ENCODE peak calls at places on chromosomes 16 and 17, in four cellular contexts. One of them, this sample, is unnamed. For H3K36me3 and H3K4me1, the result is how much of the 10 kb centered on the place peaks cover.

GRCh38 chr17:7887482-7888183 is 956 bp upstream of the CHD3 start:
- DNase-seq in stomach: peak
- DNase-seq in K562: peak
- DNase-seq in breast epithelium: peak
- DNase-seq in this sample: peak

GRCh38 chr17:4064366-4064765 is 78.5 kb downstream of the ZZEF1 start:
- DNase-seq in stomach: no peak
- DNase-seq in K562: no peak
- DNase-seq in breast epithelium: no peak
- DNase-seq in this sample: peak

GRCh38 chr17:31202968-31203367 is 94.1 kb downstream of the OMG start:
- DNase-seq in stomach: no peak
- DNase-seq in K562: no peak
- DNase-seq in breast epithelium: no peak
- DNase-seq in this sample: no peak

GRCh38 chr16:48054881-48055601 is 100.8 kb downstream of the ABCC12 start:
- DNase-seq in stomach: peak
- DNase-seq in K562: peak
- DNase-seq in breast epithelium: peak
- DNase-seq in this sample: peak

GRCh38 chr17:59561042-59561441 is 4.4 kb upstream of the DHX40 start:
- DNase-seq in stomach: no peak
- DNase-seq in K562: no peak
- DNase-seq in breast epithelium: no peak
- DNase-seq in this sample: peak

GRCh38 chr16:11255737-11256656 is at the start of gene SOCS1:
- DNase-seq in stomach: peak
- DNase-seq in K562: peak
- DNase-seq in breast epithelium: peak
- DNase-seq in this sample: peak

GRCh38 chr16:27677300-27677699 is 127.4 kb downstream of the KATNIP start:
- DNase-seq in stomach: no peak
- DNase-seq in K562: no peak
- DNase-seq in breast epithelium: no peak
- DNase-seq in this sample: no peak

GRCh38 chr16:11020792-11021440 is 76.6 kb downstream of the CLEC16A start:
- DNase-seq in stomach: no peak
- DNase-seq in K562: no peak
- DNase-seq in breast epithelium: no peak
- DNase-seq in this sample: peak

GRCh38 chr16:17409894-17410293 is 60.9 kb downstream of the XYLT1 start:
- DNase-seq in stomach: no peak
- DNase-seq in K562: no peak
- DNase-seq in breast epithelium: no peak
- DNase-seq in this sample: no peak

GRCh38 chr17:76867578-76868175 is 527 bp upstream of the MGAT5B start:
- DNase-seq in stomach: no peak
- DNase-seq in K562: no peak
- DNase-seq in breast epithelium: no peak
- DNase-seq in this sample: peak

GRCh38 chr16:27335349-27336052 is 21.7 kb downstream of the IL4R start:
- DNase-seq in stomach: no peak
- DNase-seq in K562: no peak
- DNase-seq in breast epithelium: no peak
- DNase-seq in this sample: no peak

GRCh38 chr17:45096141-45096540 is 35.0 kb downstream of the NMT1 start:
- DNase-seq in stomach: no peak
- DNase-seq in K562: no peak
- DNase-seq in breast epithelium: no peak
- DNase-seq in this sample: peak

GRCh38 chr16:79599256-79599836 is 1.2 kb downstream of the MAF start:
- DNase-seq in stomach: no peak
- DNase-seq in K562: no peak
- DNase-seq in breast epithelium: no peak
- DNase-seq in this sample: no peak

GRCh38 chr16:65099607-65100006 is 22.3 kb downstream of the CDH11 start:
- DNase-seq in stomach: no peak
- DNase-seq in K562: no peak
- DNase-seq in breast epithelium: no peak
- DNase-seq in this sample: no peak
- H3K36me3 ChIP-seq in stomach: under half
- H3K36me3 ChIP-seq in K562: under half
- H3K36me3 ChIP-seq in breast epithelium: under half
- H3K36me3 ChIP-seq in this sample: under half

DNA sequence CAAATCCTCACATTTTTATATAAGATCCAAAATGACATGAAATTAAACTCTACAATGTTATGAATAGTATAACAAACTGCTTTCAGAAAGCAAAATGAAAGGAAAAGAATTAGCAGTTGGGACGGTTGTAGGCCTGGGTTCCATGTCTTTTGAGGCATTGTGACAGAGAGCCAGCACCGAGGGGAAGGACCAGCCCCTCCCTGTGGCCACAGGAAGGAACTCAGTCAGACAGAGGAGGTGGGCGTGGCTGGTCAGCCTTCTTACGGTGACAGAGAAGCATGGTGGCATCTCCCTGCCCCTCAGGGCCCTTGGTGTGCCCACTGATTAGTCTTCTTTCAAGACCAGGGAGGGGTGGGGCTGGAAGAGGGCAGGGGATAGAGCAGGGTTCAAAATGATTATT is 5.7 kb downstream of the ZNF319 start:
- DNase-seq in stomach: peak
- DNase-seq in K562: peak
- DNase-seq in breast epithelium: no peak
- DNase-seq in this sample: peak
- TF ChIP-seq CTCF in stomach: peak
- TF ChIP-seq CTCF in K562: peak
- TF ChIP-seq CTCF in breast epithelium: no peak
- TF ChIP-seq CTCF in this sample: peak

GRCh38 chr17:40312893-40313659 is 4.1 kb downstream of the RARA start:
- DNase-seq in stomach: no peak
- DNase-seq in K562: no peak
- DNase-seq in breast epithelium: no peak
- DNase-seq in this sample: no peak

GRCh38 chr17:40311575-40311974 is 2.6 kb downstream of the RARA start:
- DNase-seq in stomach: peak
- DNase-seq in K562: no peak
- DNase-seq in breast epithelium: peak
- DNase-seq in this sample: peak

GRCh38 chr17:40313660-40314556 is 4.9 kb downstream of the RARA start:
- DNase-seq in stomach: no peak
- DNase-seq in K562: no peak
- DNase-seq in breast epithelium: no peak
- DNase-seq in this sample: no peak

GRCh38 chr17:40310882-40311391 is 2.0 kb downstream of the RARA start:
- DNase-seq in stomach: no peak
- DNase-seq in K562: no peak
- DNase-seq in breast epithelium: peak
- DNase-seq in this sample: peak

DNA sequence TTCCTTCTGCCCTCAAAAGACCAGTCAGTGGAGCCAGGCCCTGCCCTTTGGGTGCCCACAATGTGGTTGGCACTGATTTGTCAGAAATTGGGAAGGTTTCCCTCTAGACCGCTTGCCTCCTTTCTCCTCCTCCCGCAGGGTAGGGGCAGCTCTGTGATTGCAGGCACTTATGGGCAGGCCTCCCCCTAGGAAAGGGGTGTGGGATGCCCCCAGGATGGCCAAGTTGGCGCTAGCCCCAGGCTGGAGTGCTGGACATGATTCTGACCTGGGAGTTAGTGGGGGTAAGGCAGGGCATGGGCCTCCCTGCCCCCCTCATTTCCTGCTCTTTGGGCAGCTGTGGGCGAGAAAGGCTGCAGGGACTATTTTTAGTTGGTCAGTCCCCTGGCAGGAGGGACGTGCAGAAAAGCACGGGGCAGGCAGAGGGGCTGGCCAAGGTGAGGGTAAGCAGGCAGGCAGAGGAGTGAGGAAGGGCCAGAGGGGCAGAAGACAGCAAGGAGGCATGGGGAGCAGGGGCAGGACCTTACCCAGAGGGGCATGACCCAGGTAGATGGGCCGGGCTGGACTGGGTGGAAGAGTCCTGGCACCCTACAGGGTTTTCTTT is 3.3 kb downstream of the RARA start:
- DNase-seq in stomach: no peak
- DNase-seq in K562: no peak
- DNase-seq in breast epithelium: no peak
- DNase-seq in this sample: no peak
- H3K4me1 ChIP-seq in stomach: half or more
- H3K4me1 ChIP-seq in K562: under half
- H3K4me1 ChIP-seq in breast epithelium: under half
- H3K4me1 ChIP-seq in this sample: half or more

GRCh38 chr17:63816669-63817068 is 10.6 kb upstream of the PSMC5 start:
- DNase-seq in stomach: no peak
- DNase-seq in K562: no peak
- DNase-seq in breast epithelium: no peak
- DNase-seq in this sample: no peak
- H3K36me3 ChIP-seq in stomach: half or more
- H3K36me3 ChIP-seq in K562: half or more
- H3K36me3 ChIP-seq in breast epithelium: under half
- H3K36me3 ChIP-seq in this sample: half or more

DNA sequence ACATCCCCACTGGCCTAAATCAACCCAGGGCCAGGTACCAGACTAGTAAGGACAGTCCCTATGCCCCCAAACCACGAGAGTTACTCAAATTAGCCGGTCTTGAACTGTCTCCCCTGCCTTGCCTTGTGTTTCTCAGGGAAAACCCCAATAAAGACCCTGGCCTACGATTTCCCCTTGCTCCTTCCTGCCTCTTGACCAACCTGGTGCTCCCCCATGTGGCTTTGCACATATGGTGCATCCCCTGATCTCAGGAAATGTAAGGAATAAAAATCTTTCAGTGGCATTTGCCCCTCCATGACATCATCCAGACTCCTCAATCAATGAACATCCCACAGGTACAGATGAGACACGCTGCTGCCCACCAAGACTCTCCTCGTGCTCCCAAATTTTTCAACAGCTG is 87.9 kb downstream of the ZNF18 start:
- DNase-seq in stomach: no peak
- DNase-seq in K562: no peak
- DNase-seq in breast epithelium: no peak
- DNase-seq in this sample: no peak
- TF ChIP-seq CTCF in stomach: no peak
- TF ChIP-seq CTCF in K562: peak
- TF ChIP-seq CTCF in breast epithelium: no peak
- TF ChIP-seq CTCF in this sample: no peak

GRCh38 chr17:81832608-81833159 is 407 bp downstream of the MCRIP1 start:
- DNase-seq in stomach: no peak
- DNase-seq in K562: peak
- DNase-seq in breast epithelium: peak
- DNase-seq in this sample: no peak

GRCh38 chr17:81833921-81834830 is 674 bp downstream of the PPP1R27 start:
- DNase-seq in stomach: no peak
- DNase-seq in K562: no peak
- DNase-seq in breast epithelium: no peak
- DNase-seq in this sample: no peak

GRCh38 chr17:81834831-81835267 is at the start of gene PPP1R27:
- DNase-seq in stomach: no peak
- DNase-seq in K562: peak
- DNase-seq in breast epithelium: no peak
- DNase-seq in this sample: no peak

GRCh38 chr17:81831957-81832607 is 1.0 kb downstream of the MCRIP1 start:
- DNase-seq in stomach: no peak
- DNase-seq in K562: no peak
- DNase-seq in breast epithelium: no peak
- DNase-seq in this sample: no peak

DNA sequence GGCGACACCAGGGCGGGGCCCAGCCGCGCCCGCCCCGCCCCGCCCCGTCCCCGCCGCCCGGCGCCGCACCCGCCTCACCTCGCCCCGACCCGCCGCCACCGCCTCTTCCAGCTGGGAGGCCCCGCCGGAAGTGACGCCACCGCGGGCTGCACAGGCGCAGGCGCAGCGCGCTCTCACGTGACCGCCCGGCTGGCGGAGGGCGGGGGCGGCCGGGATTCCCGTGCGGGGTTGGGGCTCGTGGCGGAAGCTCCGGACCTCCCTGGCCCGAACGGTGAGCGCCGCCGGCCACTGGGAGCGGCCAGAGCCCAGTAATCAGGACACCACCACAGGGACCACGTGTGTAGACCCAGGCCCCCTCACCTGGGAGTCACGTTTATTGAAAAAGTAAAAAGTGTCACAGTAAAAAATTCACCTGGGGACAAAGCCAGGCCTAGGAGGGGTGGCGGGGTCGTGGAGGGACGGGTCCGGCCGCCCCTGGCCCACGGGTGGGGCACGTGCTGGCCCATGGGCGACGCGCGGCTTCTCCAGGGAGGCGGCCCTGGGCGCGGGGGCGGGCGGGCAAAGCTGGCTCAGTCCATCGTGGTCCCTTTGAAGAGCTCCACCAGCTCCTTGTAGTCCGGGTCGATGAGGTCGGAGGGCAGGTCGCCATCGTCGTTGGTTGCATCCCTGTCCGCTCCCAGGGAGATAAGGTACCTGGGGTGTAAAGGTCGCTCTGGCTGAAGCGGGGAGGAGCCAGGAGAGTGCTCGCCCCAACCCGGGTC is at the start of gene MCRIP1:
- DNase-seq in stomach: peak
- DNase-seq in K562: peak
- DNase-seq in breast epithelium: peak
- DNase-seq in this sample: peak
- H3K4me1 ChIP-seq in stomach: under half
- H3K4me1 ChIP-seq in K562: under half
- H3K4me1 ChIP-seq in breast epithelium: under half
- H3K4me1 ChIP-seq in this sample: under half

GRCh38 chr16:81896902-81897301 is 114.4 kb downstream of the SDR42E1 start:
- DNase-seq in stomach: no peak
- DNase-seq in K562: no peak
- DNase-seq in breast epithelium: no peak
- DNase-seq in this sample: no peak
- H3K36me3 ChIP-seq in stomach: under half
- H3K36me3 ChIP-seq in K562: under half
- H3K36me3 ChIP-seq in breast epithelium: under half
- H3K36me3 ChIP-seq in this sample: under half

DNA sequence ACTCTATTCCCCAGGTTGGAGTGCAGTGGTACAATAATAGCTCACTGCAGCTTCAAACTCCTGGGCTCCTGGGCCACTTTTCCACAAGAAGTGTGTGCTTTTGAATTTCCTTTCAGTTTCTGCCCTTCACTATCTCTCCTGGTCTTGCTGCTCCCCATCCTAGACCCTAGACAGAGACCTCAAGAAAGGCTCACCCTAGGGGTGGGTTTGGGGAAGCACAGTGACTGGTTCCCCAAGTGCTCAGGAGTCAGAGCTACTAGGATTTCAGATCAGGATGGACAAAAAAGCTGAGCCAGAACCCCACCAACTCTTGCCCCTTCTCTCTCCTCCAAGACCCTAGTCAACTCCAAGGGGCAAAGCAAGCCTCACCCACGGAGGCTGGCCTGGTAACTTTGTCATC is 1.6 kb upstream of the SEBOX start:
- DNase-seq in stomach: no peak
- DNase-seq in K562: peak
- DNase-seq in breast epithelium: no peak
- DNase-seq in this sample: no peak
- TF ChIP-seq CTCF in stomach: no peak
- TF ChIP-seq CTCF in K562: peak
- TF ChIP-seq CTCF in breast epithelium: no peak
- TF ChIP-seq CTCF in this sample: no peak

GRCh38 chr17:17711708-17712141 is 30.5 kb downstream of the RAI1 start:
- DNase-seq in stomach: peak
- DNase-seq in K562: no peak
- DNase-seq in breast epithelium: no peak
- DNase-seq in this sample: no peak
- H3K4me1 ChIP-seq in stomach: half or more
- H3K4me1 ChIP-seq in K562: under half
- H3K4me1 ChIP-seq in breast epithelium: under half
- H3K4me1 ChIP-seq in this sample: under half